ENCODE peak calls at places on chromosomes 4 and X, in five cellular contexts. D is GM23248, N is MM.1S, E is mammary epithelial cell, C is neural progenitor cell. F is an unnamed sample.

GRCh38 chr4:103756736-103757135 is 37.0 kb upstream of the TACR3 start:
- DNase-seq in D (no peak), N (no peak), E (no peak), C (no peak), F (no peak)

GRCh38 chr4:104394409-104394813 is 100.3 kb downstream of the CXXC4 start:
- DNase-seq in D (no peak), N (no peak), E (no peak), C (peak), F (no peak)

GRCh38 chr4:153916273-153916755 is 127.4 kb upstream of the SFRP2 start:
- DNase-seq in D (peak), N (peak), E (no peak), C (no peak), F (peak)

GRCh38 chrX:30183554-30183953 is 31.8 kb upstream of the MAGEB2 start:
- DNase-seq in D (no peak), N (no peak), E (no peak), C (no peak), F (no peak)

GRCh38 chr4:40195182-40196177 is 1.4 kb upstream of the RHOH start:
- DNase-seq in D (no peak), N (peak), E (no peak), C (no peak), F (peak)

GRCh38 chr4:53654300-53654758 is 63.0 kb upstream of the LNX1 start:
- DNase-seq in D (peak), N (no peak), E (peak), C (no peak), F (no peak)

GRCh38 chrX:148049441-148049840 is 68.3 kb downstream of the FMR1NB start:
- DNase-seq in D (peak), N (peak), E (peak), C (peak), F (peak)

GRCh38 chr4:184361443-184361842 is 112.9 kb downstream of the IRF2 start:
- DNase-seq in D (peak), N (no peak), E (no peak), C (no peak), F (no peak)

GRCh38 chr4:25938251-25939186 is 24.5 kb downstream of the SMIM20 start:
- DNase-seq in D (peak), N (no peak), E (peak), C (no peak), F (no peak)

GRCh38 chrX:107775734-107776511 is at the start of gene TSC22D3:
- DNase-seq in D (peak), N (peak), E (peak), C (peak), F (no peak)

GRCh38 chr4:166493828-166494432 is 620.9 kb downstream of the TLL1 start:
- DNase-seq in D (no peak), N (no peak), E (peak), C (no peak), F (no peak)

GRCh38 chr4:83691998-83692397 is 156.1 kb downstream of the GPAT3 start:
- DNase-seq in D (peak), N (no peak), E (peak), C (no peak), F (no peak)

GRCh38 chr4:175531405-175532091 is 280.5 kb downstream of the GPM6A start:
- DNase-seq in D (peak), N (no peak), E (peak), C (no peak), F (no peak)

GRCh38 chr4:3385719-3386440 is 55.9 kb upstream of the HGFAC start:
- DNase-seq in D (no peak), N (no peak), E (peak), C (no peak), F (no peak)

GRCh38 chr4:94447754-94448411 is 3.9 kb upstream of the PDLIM5 start:
- DNase-seq in D (peak), N (no peak), E (peak), C (no peak), F (no peak)

GRCh38 chr4:62118558-62118957 is 918.4 kb downstream of the ADGRL3 start:
- DNase-seq in D (no peak), N (no peak), E (no peak), C (no peak), F (no peak)

GRCh38 chr4:184329235-184330007 is 111.7 kb upstream of the ENPP6 start:
- DNase-seq in D (no peak), N (no peak), E (no peak), C (no peak), F (no peak)

GRCh38 chrX:129648514-129649267 is 6.1 kb downstream of the APLN start:
- DNase-seq in D (no peak), N (no peak), E (no peak), C (no peak), F (no peak)

GRCh38 chrX:17390325-17390992 is 15.5 kb downstream of the NHS start:
- DNase-seq in D (peak), N (no peak), E (no peak), C (no peak), F (no peak)

GRCh38 chrX:41334866-41335589 is 1.1 kb downstream of the DDX3X start:
- DNase-seq in D (peak), N (peak), E (peak), C (no peak), F (peak)

GRCh38 chrX:40090050-40090804 is 7.5 kb downstream of the BCOR start:
- DNase-seq in D (peak), N (no peak), E (no peak), C (peak), F (no peak)
- TF ChIP-seq EZH2 in D (no peak), N (no peak), E (no peak), C (peak), F (no peak)

DNA sequence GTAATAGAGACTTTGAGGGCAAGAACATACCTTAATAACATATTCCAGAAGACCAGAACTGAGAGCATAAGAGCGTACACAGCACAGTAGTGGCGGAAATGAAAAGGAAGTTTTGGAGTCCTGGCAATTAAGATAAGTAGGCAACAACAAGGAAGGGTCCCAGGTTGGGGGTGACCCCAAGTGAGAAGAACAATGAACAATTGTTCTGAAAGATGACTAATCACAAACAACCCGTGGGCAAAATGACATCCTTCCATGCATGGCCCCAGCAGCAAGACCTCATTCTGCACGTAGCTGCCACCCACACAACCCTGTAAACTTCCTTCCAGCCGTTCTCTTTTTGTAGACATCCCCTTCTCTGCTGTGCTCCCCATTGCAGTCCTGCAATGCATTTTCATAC is 384.4 kb upstream of the PABPC4L start:
- DNase-seq in D (no peak), N (no peak), E (no peak), C (no peak), F (no peak)
- H3K4me2 ChIP-seq in D (no peak), N (no peak), E (no peak), C (no peak), F (no peak)

GRCh38 chrX:7086384-7086783 is 61.1 kb upstream of the STS start:
- DNase-seq in D (peak), N (no peak), E (no peak), C (no peak), F (peak)
- H3K27ac ChIP-seq in D (no peak), N (no peak), E (no peak), C (no peak), F (peak)

DNA sequence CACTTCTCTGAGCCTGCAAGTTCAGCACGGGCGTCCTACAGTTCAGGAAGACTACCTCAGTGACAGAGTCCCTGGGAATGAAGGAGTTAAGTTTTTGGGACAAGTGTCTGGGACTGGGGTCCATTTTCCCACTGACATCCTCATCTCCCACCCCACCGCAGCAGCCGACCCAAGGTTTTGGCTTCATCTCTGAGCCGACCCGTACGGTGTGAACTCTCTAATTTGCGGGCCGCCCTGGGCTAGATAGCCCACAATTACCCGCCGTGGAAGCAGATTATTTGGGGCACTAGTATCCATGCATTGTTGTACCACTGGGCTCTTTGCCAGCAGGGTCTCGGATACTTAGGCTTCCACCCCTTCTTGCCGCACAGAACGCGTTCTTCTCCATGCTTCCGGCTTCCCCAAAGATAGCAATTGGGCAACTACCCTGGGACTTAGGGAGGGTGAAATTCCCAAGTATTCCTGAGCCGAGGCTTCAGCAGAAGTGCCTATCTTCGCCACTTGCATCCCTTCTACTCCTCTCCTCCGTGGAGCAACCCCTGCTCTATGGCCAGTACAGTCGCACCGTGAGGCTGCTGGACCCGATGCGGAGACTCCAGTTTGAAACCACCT is 2.4 kb downstream of the IL1RAPL2 start:
- DNase-seq in D (no peak), N (no peak), E (no peak), C (peak), F (no peak)
- TF ChIP-seq EZH2 in D (no peak), N (no peak), E (no peak), C (peak), F (no peak)

GRCh38 chr4:80335554-80336358 is at the start of gene CFAP299:
- DNase-seq in D (peak), N (peak), E (peak), C (peak), F (no peak)
- H3K4me2 ChIP-seq in D (peak), N (peak), E (peak), C (peak), F (no peak)

DNA sequence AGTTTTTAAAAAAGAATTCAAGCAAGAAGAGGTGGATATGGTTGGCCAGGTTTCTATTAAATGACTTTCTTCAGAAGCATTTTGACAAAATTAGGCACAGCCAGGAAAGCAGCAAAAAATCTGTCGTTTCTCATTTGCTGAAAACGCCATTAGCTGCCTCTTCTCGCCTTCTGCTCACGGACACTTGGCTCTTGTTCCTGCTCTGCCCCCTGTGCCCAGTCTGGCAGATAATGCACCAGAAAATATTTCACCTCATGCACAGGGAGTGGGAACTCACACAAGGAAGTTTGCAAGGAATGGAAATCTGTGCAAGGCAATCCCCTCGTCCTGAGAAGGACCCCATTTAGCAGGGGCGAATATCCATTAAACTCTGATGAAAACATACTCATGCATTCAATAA is 260.0 kb downstream of the PACRGL start:
- DNase-seq in D (no peak), N (no peak), E (no peak), C (no peak), F (no peak)
- H3K27ac ChIP-seq in D (no peak), N (no peak), E (no peak), C (no peak), F (no peak)